ENCODE peak calls at places on chromosomes 12 and 14, in eight cellular contexts. S, U, Q, J, E, N, V and B are unnamed samples.

GRCh38 chr12:78802593-78802992 is 62.0 kb upstream of the SYT1 start:
- DNase-seq in N (no peak), U (no peak), S (no peak), E (no peak), Q (peak), J (no peak), V (no peak), B (peak)

GRCh38 chr12:118360785-118361404 is 11.8 kb downstream of the TAOK3 start:
- DNase-seq in J (no peak), N (no peak), U (peak), S (no peak), E (no peak), Q (peak), V (no peak), B (peak)

GRCh38 chr12:69442894-69443293 is 27.3 kb upstream of the FRS2 start:
- DNase-seq in S (no peak), J (no peak), V (no peak), E (no peak), U (no peak), Q (no peak), N (no peak), B (peak)

GRCh38 chr12:123115409-123116111 is 35.3 kb downstream of the PITPNM2 start:
- DNase-seq in S (no peak), N (no peak), Q (no peak), E (peak), V (no peak), J (peak), U (peak), B (peak)

GRCh38 chr12:79406993-79407392 is 283.8 kb downstream of the PAWR start:
- DNase-seq in J (no peak), E (no peak), S (no peak), N (no peak), U (no peak), V (no peak), Q (no peak), B (peak)

GRCh38 chr14:36506732-36507614 is 13.1 kb downstream of the NKX2-1 start:
- DNase-seq in V (no peak), J (no peak), N (no peak), U (no peak), S (no peak), Q (no peak), E (no peak), B (no peak)

GRCh38 chr12:818733-819132 is 66.4 kb downstream of the WNK1 start:
- DNase-seq in N (no peak), V (no peak), J (no peak), U (no peak), S (no peak), E (no peak), Q (peak), B (peak)

GRCh38 chr14:96085369-96085768 is 46.2 kb downstream of the C14orf132 start:
- DNase-seq in N (no peak), S (no peak), E (no peak), J (peak), Q (no peak), U (no peak), V (no peak), B (no peak)

GRCh38 chr12:2376855-2377657 is 324.3 kb downstream of the CACNA1C start:
- DNase-seq in U (no peak), V (no peak), S (no peak), N (no peak), Q (no peak), J (peak), E (no peak), B (no peak)

GRCh38 chr14:26281280-26281998 is 316.4 kb downstream of the NOVA1 start:
- DNase-seq in U (peak), V (no peak), N (no peak), J (no peak), Q (peak), S (no peak), E (no peak), B (peak)

GRCh38 chr12:121719926-121720414 is 7.4 kb downstream of the TMEM120B start:
- DNase-seq in V (no peak), N (no peak), Q (peak), U (peak), J (no peak), S (no peak), E (no peak), B (peak)

GRCh38 chr12:89529738-89530137 is 3.9 kb upstream of the POC1B start:
- DNase-seq in J (no peak), Q (peak), S (no peak), V (no peak), U (peak), E (no peak), N (no peak), B (peak)

GRCh38 chr14:36069535-36069900 is 107.0 kb downstream of the PTCSC3 start:
- DNase-seq in N (no peak), U (peak), S (peak), V (no peak), Q (peak), E (no peak), J (no peak), B (peak)

GRCh38 chr12:104928036-104928770 is 29.9 kb downstream of the SLC41A2 start:
- DNase-seq in S (no peak), N (no peak), U (no peak), J (no peak), V (no peak), Q (no peak), E (no peak), B (no peak)

GRCh38 chr14:100644784-100645183 is 57.6 kb upstream of the BEGAIN start:
- DNase-seq in E (no peak), N (no peak), Q (no peak), S (no peak), J (no peak), V (no peak), U (peak), B (no peak)

GRCh38 chr14:36747411-36748184 is 85.9 kb downstream of the PAX9 start:
- DNase-seq in U (peak), E (no peak), J (no peak), V (peak), N (no peak), S (no peak), Q (peak), B (no peak)

GRCh38 chr12:47014474-47014873 is 64.9 kb upstream of the PCED1B start:
- DNase-seq in E (no peak), J (no peak), N (no peak), V (no peak), S (no peak), U (no peak), Q (peak), B (peak)

GRCh38 chr14:104390221-104390931 is 189.2 kb upstream of the C14orf180 start:
- DNase-seq in V (no peak), U (no peak), E (no peak), J (peak), Q (no peak), S (no peak), N (no peak), B (no peak)

GRCh38 chr12:75525263-75525662 is 13.9 kb upstream of the KRR1 start:
- DNase-seq in V (no peak), E (no peak), U (no peak), N (no peak), J (no peak), S (no peak), Q (no peak), B (peak)

GRCh38 chr12:120090626-120091295 is 25.8 kb downstream of the RAB35 start:
- DNase-seq in J (no peak), N (no peak), E (no peak), S (no peak), Q (no peak), U (no peak), V (no peak), B (no peak)

GRCh38 chr12:76595056-76595455 is 35.5 kb upstream of the OSBPL8 start:
- DNase-seq in N (no peak), S (no peak), V (no peak), U (no peak), Q (no peak), J (no peak), E (no peak), B (no peak)
- TF ChIP-seq POLR2A in N (no peak), S (no peak), V (no peak), U (no peak), Q (no peak), J (no peak), E (no peak), B (no peak)

DNA sequence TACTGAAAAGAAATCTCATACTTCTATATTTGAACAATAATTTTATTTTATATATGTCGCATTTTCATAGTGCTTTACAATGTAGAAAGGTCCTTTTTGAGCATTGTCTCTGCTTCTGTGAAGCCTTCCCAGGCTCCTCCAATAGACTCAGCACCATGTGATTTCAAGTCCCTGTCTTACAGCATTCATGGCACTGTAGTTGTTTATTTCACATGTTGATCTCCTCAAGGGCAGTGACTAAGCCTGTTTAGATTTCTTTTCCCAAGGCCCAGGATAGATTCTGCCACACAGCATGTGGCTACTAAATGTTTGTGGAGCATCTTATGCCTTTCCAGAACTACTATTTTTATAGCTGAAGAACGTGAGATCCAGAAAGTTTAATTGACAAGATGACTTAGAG is 391.7 kb downstream of the TMEM117 start:
- DNase-seq in E (no peak), S (no peak), N (no peak), Q (no peak), U (no peak), J (no peak), V (no peak), B (peak)
- TF ChIP-seq POLR2A in E (no peak), S (no peak), N (no peak), Q (no peak), U (no peak), J (no peak), V (no peak), B (no peak)

GRCh38 chr12:92032965-92033364 is 112.7 kb downstream of the BTG1 start:
- DNase-seq in V (no peak), N (no peak), U (no peak), S (no peak), J (no peak), E (no peak), Q (no peak), B (no peak)

GRCh38 chr12:92032101-92032500 is 113.5 kb downstream of the BTG1 start:
- DNase-seq in V (no peak), U (no peak), S (no peak), Q (no peak), N (no peak), E (no peak), J (no peak), B (no peak)

GRCh38 chr12:92029136-92029535 is 116.5 kb downstream of the BTG1 start:
- DNase-seq in E (no peak), U (no peak), N (no peak), S (no peak), J (no peak), V (no peak), Q (no peak), B (no peak)

GRCh38 chr12:92029902-92030586 is 115.6 kb downstream of the BTG1 start:
- DNase-seq in U (no peak), J (no peak), Q (no peak), V (no peak), N (no peak), E (no peak), S (no peak), B (no peak)

DNA sequence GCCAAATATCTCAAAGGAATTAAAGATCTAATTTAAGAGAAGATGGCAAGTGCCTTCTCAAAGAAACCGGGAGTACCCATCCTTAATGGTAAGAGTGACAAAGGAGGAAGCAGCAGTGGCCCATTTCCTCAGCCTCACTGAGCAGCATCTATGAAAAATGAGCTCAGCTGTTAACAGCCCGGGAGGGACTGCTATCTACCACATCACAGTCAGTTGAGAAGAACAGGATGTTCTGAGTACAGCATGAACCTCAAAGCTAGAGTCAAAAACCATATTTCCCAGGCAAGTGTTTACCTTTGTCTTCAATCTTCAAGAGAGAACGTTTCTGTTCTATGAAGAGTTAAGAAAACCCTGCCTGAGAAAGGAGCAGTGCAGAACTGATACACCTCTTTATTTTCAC is 115.0 kb downstream of the BTG1 start:
- DNase-seq in J (peak), Q (no peak), E (peak), U (peak), N (no peak), V (no peak), S (peak), B (peak)
- TF ChIP-seq POLR2A in J (no peak), Q (no peak), E (no peak), U (no peak), N (peak), V (no peak), S (no peak), B (no peak)

GRCh38 chr14:94175403-94176146 is 1.5 kb downstream of the PPP4R4 start:
- DNase-seq in V (no peak), Q (no peak), E (no peak), S (no peak), J (no peak), N (no peak), U (no peak), B (no peak)

GRCh38 chr14:94173471-94173884 is 644 bp upstream of the PPP4R4 start:
- DNase-seq in J (no peak), S (no peak), Q (no peak), U (peak), N (no peak), V (no peak), E (peak), B (no peak)

GRCh38 chr14:94174622-94175402 is 690 bp downstream of the PPP4R4 start:
- DNase-seq in J (peak), N (no peak), V (no peak), S (no peak), U (peak), E (no peak), Q (no peak), B (no peak)

GRCh38 chr14:94172545-94172944 is 1.6 kb upstream of the PPP4R4 start:
- DNase-seq in V (no peak), S (no peak), E (no peak), J (no peak), U (no peak), Q (no peak), N (no peak), B (no peak)

DNA sequence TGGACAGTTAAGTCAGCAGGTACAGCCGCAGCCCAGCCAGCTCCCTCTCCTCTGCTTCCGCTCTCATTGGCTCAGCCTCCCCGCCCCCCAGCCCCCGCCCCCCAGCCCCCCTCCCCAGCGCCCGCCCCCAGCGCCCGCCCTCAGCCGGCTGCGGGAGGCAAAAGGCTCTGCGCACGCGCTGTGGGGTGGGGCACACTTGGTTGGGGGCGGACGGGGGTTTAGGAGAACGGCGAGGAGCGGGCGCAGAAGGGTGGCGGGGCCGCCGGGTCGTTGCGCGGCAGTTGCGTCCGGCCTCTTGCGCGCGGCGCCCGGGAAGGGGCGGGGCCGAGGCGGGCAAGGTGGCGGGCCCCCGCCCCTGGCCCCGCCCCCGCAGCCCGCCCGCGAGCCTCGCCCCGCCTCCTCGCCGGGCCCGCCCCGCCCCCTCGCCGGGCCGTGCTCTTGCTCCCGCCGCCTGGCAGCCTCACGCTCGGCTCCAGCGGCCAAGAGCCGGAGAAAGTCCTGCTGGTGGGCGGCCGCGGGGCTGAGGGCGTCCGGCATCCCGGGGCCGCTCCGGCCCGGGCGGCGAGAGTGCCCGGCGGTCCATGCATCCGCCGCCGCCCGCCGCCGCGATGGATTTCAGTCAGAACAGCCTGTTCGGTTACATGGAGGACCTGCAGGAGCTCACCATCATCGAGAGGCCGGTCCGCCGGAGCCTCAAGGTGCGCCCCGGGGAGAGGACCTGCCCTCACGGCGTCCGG is at the start of gene PPP4R4:
- DNase-seq in S (peak), J (peak), E (peak), U (peak), V (no peak), Q (peak), N (no peak), B (peak)
- TF ChIP-seq POLR2A in S (no peak), J (no peak), E (no peak), U (no peak), V (no peak), Q (no peak), N (no peak), B (no peak)

GRCh38 chr12:52519826-52520662 is at the start of gene KRT5:
- DNase-seq in Q (no peak), J (no peak), N (no peak), V (peak), S (no peak), E (no peak), U (no peak), B (no peak)
- TF ChIP-seq POLR2A in Q (no peak), J (no peak), N (peak), V (no peak), S (no peak), E (no peak), U (no peak), B (no peak)

GRCh38 chr14:99603965-99604765 is at the start of gene CCDC85C:
- DNase-seq in J (peak), V (peak), Q (peak), E (peak), S (peak), U (peak), N (peak), B (peak)
- TF ChIP-seq POLR2A in J (peak), V (no peak), Q (peak), E (no peak), S (no peak), U (peak), N (no peak), B (no peak)